ENCODE peak calls at places on chromosome 12, in five cellular contexts. One of them, this sample, is unnamed.

GRCh38 chr12:76032043-76032981 is 736 bp upstream of the PHLDA1 start:
- DNase-seq in activated T-cell treated with anti-CD3 and anti-CD28 coated beads, Interleukin-2, amount 50 U/mL, for 1 hour: no peak
- DNase-seq in stimulated activated CD4-positive, alpha-beta T cell treated with anti-CD3 and anti-CD28 coated beads, Interleukin-4, amount 100 ng/mL, for 1 hour: peak
- DNase-seq in NCI-H226: no peak
- DNase-seq in GM04504: no peak
- DNase-seq in this sample: peak

GRCh38 chr12:63480186-63480585 is 188.1 kb downstream of the DPY19L2 start:
- DNase-seq in activated T-cell treated with anti-CD3 and anti-CD28 coated beads, Interleukin-2, amount 50 U/mL, for 1 hour: no peak
- DNase-seq in stimulated activated CD4-positive, alpha-beta T cell treated with anti-CD3 and anti-CD28 coated beads, Interleukin-4, amount 100 ng/mL, for 1 hour: no peak
- DNase-seq in NCI-H226: no peak
- DNase-seq in GM04504: no peak
- DNase-seq in this sample: no peak

GRCh38 chr12:120078868-120079267 is 37.7 kb downstream of the RAB35 start:
- DNase-seq in activated T-cell treated with anti-CD3 and anti-CD28 coated beads, Interleukin-2, amount 50 U/mL, for 1 hour: peak
- DNase-seq in stimulated activated CD4-positive, alpha-beta T cell treated with anti-CD3 and anti-CD28 coated beads, Interleukin-4, amount 100 ng/mL, for 1 hour: no peak
- DNase-seq in NCI-H226: no peak
- DNase-seq in GM04504: no peak
- DNase-seq in this sample: no peak

GRCh38 chr12:131095826-131096680 is 142.3 kb downstream of the ADGRD1 start:
- DNase-seq in activated T-cell treated with anti-CD3 and anti-CD28 coated beads, Interleukin-2, amount 50 U/mL, for 1 hour: no peak
- DNase-seq in stimulated activated CD4-positive, alpha-beta T cell treated with anti-CD3 and anti-CD28 coated beads, Interleukin-4, amount 100 ng/mL, for 1 hour: no peak
- DNase-seq in NCI-H226: no peak
- DNase-seq in GM04504: no peak
- DNase-seq in this sample: no peak

GRCh38 chr12:5013206-5013830 is 30.4 kb upstream of the KCNA5 start:
- DNase-seq in activated T-cell treated with anti-CD3 and anti-CD28 coated beads, Interleukin-2, amount 50 U/mL, for 1 hour: no peak
- DNase-seq in stimulated activated CD4-positive, alpha-beta T cell treated with anti-CD3 and anti-CD28 coated beads, Interleukin-4, amount 100 ng/mL, for 1 hour: no peak
- DNase-seq in NCI-H226: no peak
- DNase-seq in GM04504: no peak
- DNase-seq in this sample: no peak

GRCh38 chr12:110661337-110661972 is 27.5 kb downstream of the HVCN1 start:
- DNase-seq in activated T-cell treated with anti-CD3 and anti-CD28 coated beads, Interleukin-2, amount 50 U/mL, for 1 hour: peak
- DNase-seq in stimulated activated CD4-positive, alpha-beta T cell treated with anti-CD3 and anti-CD28 coated beads, Interleukin-4, amount 100 ng/mL, for 1 hour: peak
- DNase-seq in NCI-H226: no peak
- DNase-seq in GM04504: no peak
- DNase-seq in this sample: no peak

GRCh38 chr12:52600475-52600874 is 788 bp downstream of the KRT72 start:
- DNase-seq in activated T-cell treated with anti-CD3 and anti-CD28 coated beads, Interleukin-2, amount 50 U/mL, for 1 hour: no peak
- DNase-seq in stimulated activated CD4-positive, alpha-beta T cell treated with anti-CD3 and anti-CD28 coated beads, Interleukin-4, amount 100 ng/mL, for 1 hour: no peak
- DNase-seq in NCI-H226: no peak
- DNase-seq in GM04504: no peak
- DNase-seq in this sample: no peak

GRCh38 chr12:54213084-54213483 is 24.3 kb upstream of the SMUG1 start:
- DNase-seq in activated T-cell treated with anti-CD3 and anti-CD28 coated beads, Interleukin-2, amount 50 U/mL, for 1 hour: no peak
- DNase-seq in stimulated activated CD4-positive, alpha-beta T cell treated with anti-CD3 and anti-CD28 coated beads, Interleukin-4, amount 100 ng/mL, for 1 hour: no peak
- DNase-seq in NCI-H226: no peak
- DNase-seq in GM04504: no peak
- DNase-seq in this sample: no peak

GRCh38 chr12:66740257-66740656 is 61.4 kb upstream of the GRIP1 start:
- DNase-seq in activated T-cell treated with anti-CD3 and anti-CD28 coated beads, Interleukin-2, amount 50 U/mL, for 1 hour: no peak
- DNase-seq in stimulated activated CD4-positive, alpha-beta T cell treated with anti-CD3 and anti-CD28 coated beads, Interleukin-4, amount 100 ng/mL, for 1 hour: no peak
- DNase-seq in NCI-H226: peak
- DNase-seq in GM04504: no peak
- DNase-seq in this sample: no peak

GRCh38 chr12:65335021-65335714 is 56.7 kb downstream of the MSRB3 start:
- DNase-seq in activated T-cell treated with anti-CD3 and anti-CD28 coated beads, Interleukin-2, amount 50 U/mL, for 1 hour: no peak
- DNase-seq in stimulated activated CD4-positive, alpha-beta T cell treated with anti-CD3 and anti-CD28 coated beads, Interleukin-4, amount 100 ng/mL, for 1 hour: no peak
- DNase-seq in NCI-H226: peak
- DNase-seq in GM04504: peak
- DNase-seq in this sample: no peak

GRCh38 chr12:86349196-86349595 is 93.0 kb upstream of the MGAT4C start:
- DNase-seq in activated T-cell treated with anti-CD3 and anti-CD28 coated beads, Interleukin-2, amount 50 U/mL, for 1 hour: no peak
- DNase-seq in stimulated activated CD4-positive, alpha-beta T cell treated with anti-CD3 and anti-CD28 coated beads, Interleukin-4, amount 100 ng/mL, for 1 hour: no peak
- DNase-seq in NCI-H226: no peak
- DNase-seq in GM04504: no peak
- DNase-seq in this sample: no peak

GRCh38 chr12:131389051-131390013 is 321.6 kb upstream of the SFSWAP start:
- DNase-seq in activated T-cell treated with anti-CD3 and anti-CD28 coated beads, Interleukin-2, amount 50 U/mL, for 1 hour: no peak
- DNase-seq in stimulated activated CD4-positive, alpha-beta T cell treated with anti-CD3 and anti-CD28 coated beads, Interleukin-4, amount 100 ng/mL, for 1 hour: no peak
- DNase-seq in NCI-H226: no peak
- DNase-seq in GM04504: no peak
- DNase-seq in this sample: no peak

GRCh38 chr12:23204933-23205778 is 580.2 kb downstream of the ETNK1 start:
- DNase-seq in activated T-cell treated with anti-CD3 and anti-CD28 coated beads, Interleukin-2, amount 50 U/mL, for 1 hour: no peak
- DNase-seq in stimulated activated CD4-positive, alpha-beta T cell treated with anti-CD3 and anti-CD28 coated beads, Interleukin-4, amount 100 ng/mL, for 1 hour: no peak
- DNase-seq in NCI-H226: no peak
- DNase-seq in GM04504: peak
- DNase-seq in this sample: peak

GRCh38 chr12:13668880-13669279 is 312.5 kb downstream of the GRIN2B start:
- DNase-seq in activated T-cell treated with anti-CD3 and anti-CD28 coated beads, Interleukin-2, amount 50 U/mL, for 1 hour: no peak
- DNase-seq in stimulated activated CD4-positive, alpha-beta T cell treated with anti-CD3 and anti-CD28 coated beads, Interleukin-4, amount 100 ng/mL, for 1 hour: no peak
- DNase-seq in NCI-H226: no peak
- DNase-seq in GM04504: no peak
- DNase-seq in this sample: no peak

GRCh38 chr12:106358410-106359241 is 1.1 kb downstream of the POLR3B start:
- DNase-seq in activated T-cell treated with anti-CD3 and anti-CD28 coated beads, Interleukin-2, amount 50 U/mL, for 1 hour: no peak
- DNase-seq in stimulated activated CD4-positive, alpha-beta T cell treated with anti-CD3 and anti-CD28 coated beads, Interleukin-4, amount 100 ng/mL, for 1 hour: no peak
- DNase-seq in NCI-H226: peak
- DNase-seq in GM04504: no peak
- DNase-seq in this sample: peak

GRCh38 chr12:32270818-32271710 is 128.3 kb upstream of the FGD4 start:
- DNase-seq in activated T-cell treated with anti-CD3 and anti-CD28 coated beads, Interleukin-2, amount 50 U/mL, for 1 hour: no peak
- DNase-seq in stimulated activated CD4-positive, alpha-beta T cell treated with anti-CD3 and anti-CD28 coated beads, Interleukin-4, amount 100 ng/mL, for 1 hour: no peak
- DNase-seq in NCI-H226: no peak
- DNase-seq in GM04504: no peak
- DNase-seq in this sample: no peak

GRCh38 chr12:123763093-123763492 is 992 bp downstream of the DNAH10 start:
- DNase-seq in activated T-cell treated with anti-CD3 and anti-CD28 coated beads, Interleukin-2, amount 50 U/mL, for 1 hour: no peak
- DNase-seq in stimulated activated CD4-positive, alpha-beta T cell treated with anti-CD3 and anti-CD28 coated beads, Interleukin-4, amount 100 ng/mL, for 1 hour: no peak
- DNase-seq in NCI-H226: no peak
- DNase-seq in GM04504: no peak
- DNase-seq in this sample: no peak

GRCh38 chr12:95881331-95881955 is 22.7 kb downstream of the SNRPF start:
- DNase-seq in activated T-cell treated with anti-CD3 and anti-CD28 coated beads, Interleukin-2, amount 50 U/mL, for 1 hour: no peak
- DNase-seq in stimulated activated CD4-positive, alpha-beta T cell treated with anti-CD3 and anti-CD28 coated beads, Interleukin-4, amount 100 ng/mL, for 1 hour: no peak
- DNase-seq in NCI-H226: no peak
- DNase-seq in GM04504: no peak
- DNase-seq in this sample: no peak

GRCh38 chr12:32947203-32947795 is 50.7 kb upstream of the PKP2 start:
- DNase-seq in activated T-cell treated with anti-CD3 and anti-CD28 coated beads, Interleukin-2, amount 50 U/mL, for 1 hour: no peak
- DNase-seq in stimulated activated CD4-positive, alpha-beta T cell treated with anti-CD3 and anti-CD28 coated beads, Interleukin-4, amount 100 ng/mL, for 1 hour: no peak
- DNase-seq in NCI-H226: peak
- DNase-seq in GM04504: no peak
- DNase-seq in this sample: peak

This sample was measured in cerebellum.